ENCODE peak calls at places on chromosomes 4 and X, in eight cellular contexts. X is ovary, G is stomach, W is A549, B is tibial nerve, L is transverse colon, Q is K562, K is heart left ventricle. D is an unnamed sample.

GRCh38 chr4:183362916-183363542 is 40.8 kb upstream of the CLDN24 start:
- DNase-seq in X (no peak), G (no peak), W (no peak), B (no peak), L (no peak), Q (peak), K (no peak), D (no peak)

GRCh38 chrX:110173192-110174175 is 144.4 kb downstream of the AMMECR1 start:
- DNase-seq in X (peak), G (peak), W (peak), B (no peak), L (no peak), Q (no peak), K (no peak), D (no peak)

GRCh38 chr4:147578057-147578476 is 39.1 kb upstream of the TMEM184C start:
- DNase-seq in X (peak), G (no peak), W (peak), B (no peak), L (no peak), Q (no peak), K (no peak), D (no peak)

GRCh38 chr4:47551682-47552081 is 66.6 kb downstream of the ATP10D start:
- DNase-seq in X (no peak), G (no peak), W (no peak), B (no peak), L (no peak), Q (no peak), K (no peak), D (no peak)

GRCh38 chr4:41339812-41340809 is 83.4 kb downstream of the UCHL1 start:
- DNase-seq in X (no peak), G (no peak), W (no peak), B (no peak), L (no peak), Q (no peak), K (no peak), D (no peak)

GRCh38 chrX:9858080-9858479 is 71.9 kb downstream of the SHROOM2 start:
- DNase-seq in X (no peak), G (no peak), W (no peak), B (no peak), L (no peak), Q (no peak), K (no peak), D (no peak)

GRCh38 chr4:42636591-42636990 is 20.3 kb downstream of the ATP8A1 start:
- DNase-seq in X (no peak), G (no peak), W (no peak), B (no peak), L (no peak), Q (no peak), K (no peak), D (no peak)

GRCh38 chr4:77701111-77701510 is 95.5 kb downstream of the CXCL13 start:
- DNase-seq in X (no peak), G (no peak), W (no peak), B (no peak), L (no peak), Q (no peak), K (no peak), D (no peak)

GRCh38 chrX:29308726-29309125 is 721.5 kb downstream of the IL1RAPL1 start:
- DNase-seq in X (no peak), G (no peak), W (no peak), B (no peak), L (no peak), Q (no peak), K (no peak), D (no peak)

GRCh38 chr4:95077864-95078263 is 320.1 kb downstream of the BMPR1B start:
- DNase-seq in X (no peak), G (no peak), W (no peak), B (no peak), L (no peak), Q (no peak), K (no peak), D (no peak)

DNA sequence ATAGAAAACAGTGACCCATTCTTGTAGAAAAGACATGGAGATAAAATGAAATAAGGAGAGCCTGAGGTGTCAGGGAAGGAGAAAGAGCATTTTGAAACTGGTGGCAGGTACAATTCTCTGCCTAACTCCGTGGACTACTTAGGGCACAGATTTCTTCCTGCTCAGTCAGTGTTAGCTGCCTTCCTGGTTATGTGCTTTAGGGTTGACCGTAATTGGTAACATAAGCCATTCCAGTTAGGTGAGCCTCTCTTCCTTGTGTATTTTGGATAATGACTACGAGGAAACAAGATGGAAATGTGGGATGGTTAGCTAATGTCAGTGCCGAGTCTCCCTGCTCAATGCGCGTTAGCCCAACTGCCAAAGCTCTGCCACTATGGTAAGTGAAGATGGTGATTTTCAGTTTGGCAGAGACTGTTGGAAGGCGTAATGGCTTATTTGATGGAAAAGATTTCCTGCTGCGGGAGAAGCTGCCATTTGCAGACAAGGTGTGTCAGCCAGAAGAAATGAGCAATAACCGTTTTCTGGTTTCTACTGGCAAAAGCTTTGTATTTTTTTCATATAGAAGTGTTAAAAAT is 174.1 kb downstream of the CBR4 start:
- DNase-seq in X (no peak), G (no peak), W (no peak), B (no peak), L (no peak), Q (no peak), K (no peak), D (no peak)
- H3K27ac ChIP-seq in X (no peak), G (peak), W (peak), B (no peak), L (peak), Q (no peak), K (peak), D (peak)

DNA sequence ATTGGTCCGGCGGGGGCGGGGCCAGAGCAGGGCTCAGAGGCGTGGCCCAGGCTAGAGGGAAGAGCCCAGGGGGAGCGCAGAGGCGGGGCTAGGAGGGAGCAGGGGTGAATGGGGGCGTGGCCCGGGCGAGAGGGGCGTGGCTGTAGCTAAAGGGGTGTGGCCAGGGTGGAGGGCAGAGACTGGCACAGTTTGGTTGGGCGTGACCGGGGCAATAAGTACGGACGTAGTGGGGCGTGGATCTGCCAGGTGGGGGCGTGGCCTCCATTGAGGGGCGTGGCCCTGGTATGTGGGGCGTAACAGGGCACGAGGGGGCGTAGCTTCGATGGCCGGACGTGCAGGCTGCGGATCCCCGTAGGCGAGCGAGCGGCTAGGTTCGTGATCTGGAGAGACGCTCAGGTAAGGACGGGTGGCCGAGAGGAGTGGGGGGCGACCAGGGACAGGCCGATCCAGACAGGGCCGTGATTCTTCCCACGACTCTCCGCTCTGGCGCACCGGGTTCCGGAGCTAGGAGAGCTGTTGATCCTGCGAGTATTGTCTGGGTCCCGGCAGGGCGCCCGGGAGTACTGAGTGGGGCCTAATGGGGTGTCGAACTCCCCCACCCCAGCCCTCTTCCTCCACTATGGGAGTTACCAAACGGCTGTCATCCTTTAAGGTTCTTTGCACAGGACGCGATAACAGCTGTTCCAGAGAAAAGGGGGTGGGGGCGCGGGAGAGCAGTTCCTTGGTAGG is at the start of gene CA5B:
- DNase-seq in X (peak), G (peak), W (peak), B (peak), L (peak), Q (peak), K (peak), D (peak)
- TF ChIP-seq POLR2A in X (no peak), G (no peak), W (no peak), B (no peak), L (peak), Q (no peak), K (no peak), D (no peak)

DNA sequence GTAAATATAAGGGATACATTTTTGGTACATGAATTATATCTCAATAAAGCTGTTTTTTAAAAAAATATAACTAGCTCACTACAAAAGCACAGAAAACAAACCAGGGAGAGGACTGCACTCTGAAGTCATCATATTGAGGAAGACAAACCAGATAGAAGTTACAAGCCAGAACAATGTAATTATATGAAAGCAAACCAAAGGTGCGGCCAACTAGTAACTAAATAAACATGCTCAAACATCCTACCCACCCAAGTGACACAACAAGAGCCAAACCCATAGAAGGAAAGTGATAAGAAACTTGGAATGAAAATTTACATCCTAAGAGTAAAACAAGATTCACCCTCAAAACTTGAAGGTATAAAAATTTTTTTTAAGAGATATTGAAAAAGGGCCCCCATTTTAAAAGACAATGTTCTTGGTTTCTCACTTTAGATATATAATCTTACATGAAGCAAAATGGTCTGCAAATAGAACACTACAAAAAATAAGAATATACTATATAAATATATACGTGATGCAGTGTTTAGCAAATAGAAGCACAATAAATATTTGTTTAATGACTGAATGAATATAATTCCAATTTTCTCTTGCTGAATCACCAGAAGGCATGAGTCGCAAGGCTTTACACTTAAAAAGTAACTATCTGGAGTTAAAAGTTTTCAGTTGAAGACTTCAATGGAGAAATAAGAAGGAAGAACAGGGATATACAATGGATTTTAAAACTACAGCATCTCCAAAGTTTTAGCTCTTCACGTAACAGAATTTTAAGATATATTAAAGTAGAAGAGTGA is 4.0 kb upstream of the SH3D19 start:
- DNase-seq in X (no peak), G (no peak), W (no peak), B (no peak), L (no peak), Q (no peak), K (no peak), D (no peak)
- H3K27ac ChIP-seq in X (no peak), G (peak), W (peak), B (no peak), L (peak), Q (no peak), K (no peak), D (no peak)

DNA sequence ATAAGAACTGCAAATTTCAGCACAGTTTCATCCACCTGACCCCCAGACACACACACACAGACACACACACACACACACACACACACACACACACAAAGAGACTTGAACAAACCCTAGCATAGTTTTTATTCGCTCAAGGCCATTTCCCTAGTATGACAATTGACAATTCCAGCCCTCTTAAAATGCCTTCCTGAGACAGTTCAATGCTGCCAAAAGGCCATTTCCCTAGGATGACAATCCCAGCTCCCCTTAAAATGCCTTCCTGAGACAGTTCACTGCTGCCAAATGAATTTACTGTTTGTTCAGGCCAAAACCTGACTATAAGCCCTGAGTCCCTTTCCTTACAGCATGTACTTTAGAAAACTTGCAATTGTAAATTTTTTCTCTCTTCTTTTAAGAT is 259.5 kb upstream of the SLC7A11 start:
- DNase-seq in X (no peak), G (no peak), W (no peak), B (no peak), L (no peak), Q (no peak), K (no peak), D (no peak)
- TF ChIP-seq POLR2A in X (no peak), G (no peak), W (no peak), B (no peak), L (no peak), Q (no peak), K (no peak), D (no peak)

D was measured in breast epithelium.